ENCODE peak calls at places on chromosome 13, in five cellular contexts. One of them, this sample, is unnamed. For H3K4me1, the result is how much of the 10 kb centered on the place peaks cover.

GRCh38 chr13:81639984-81640582 is 1299.2 kb upstream of the SPRY2 start:
- DNase-seq in psoas muscle: no peak
- DNase-seq in adrenal gland: no peak
- DNase-seq in heart left ventricle: no peak
- DNase-seq in fibroblast of lung: no peak
- DNase-seq in this sample: no peak

GRCh38 chr13:54337526-54337925 is 1308.9 kb downstream of the OLFM4 start:
- DNase-seq in adrenal gland: no peak
- DNase-seq in psoas muscle: no peak
- DNase-seq in heart left ventricle: no peak
- DNase-seq in fibroblast of lung: no peak
- DNase-seq in this sample: no peak

GRCh38 chr13:99150575-99151370 is 49.9 kb upstream of the UBAC2 start:
- DNase-seq in heart left ventricle: no peak
- DNase-seq in adrenal gland: no peak
- DNase-seq in psoas muscle: no peak
- DNase-seq in fibroblast of lung: peak
- DNase-seq in this sample: peak

GRCh38 chr13:74576504-74576903 is 442.3 kb upstream of the KLF12 start:
- DNase-seq in psoas muscle: no peak
- DNase-seq in heart left ventricle: no peak
- DNase-seq in adrenal gland: no peak
- DNase-seq in fibroblast of lung: no peak
- DNase-seq in this sample: no peak

GRCh38 chr13:49539746-49540145 is 44.0 kb downstream of the PHF11 start:
- DNase-seq in fibroblast of lung: no peak
- DNase-seq in psoas muscle: no peak
- DNase-seq in heart left ventricle: no peak
- DNase-seq in adrenal gland: no peak
- DNase-seq in this sample: no peak

GRCh38 chr13:53004605-53005004 is 24.0 kb upstream of the OLFM4 start:
- DNase-seq in adrenal gland: no peak
- DNase-seq in heart left ventricle: no peak
- DNase-seq in fibroblast of lung: no peak
- DNase-seq in psoas muscle: no peak
- DNase-seq in this sample: no peak

GRCh38 chr13:99969934-99970760 is 1.4 kb downstream of the ZIC5 start:
- DNase-seq in adrenal gland: no peak
- DNase-seq in fibroblast of lung: peak
- DNase-seq in psoas muscle: no peak
- DNase-seq in heart left ventricle: no peak
- DNase-seq in this sample: no peak

GRCh38 chr13:76879211-76879875 is 6.9 kb downstream of the KCTD12 start:
- DNase-seq in fibroblast of lung: peak
- DNase-seq in heart left ventricle: peak
- DNase-seq in psoas muscle: peak
- DNase-seq in adrenal gland: peak
- DNase-seq in this sample: peak

GRCh38 chr13:45297456-45298205 is 43.4 kb downstream of the TPT1 start:
- DNase-seq in heart left ventricle: no peak
- DNase-seq in adrenal gland: no peak
- DNase-seq in fibroblast of lung: no peak
- DNase-seq in psoas muscle: no peak
- DNase-seq in this sample: no peak

GRCh38 chr13:73090116-73090811 is 31.5 kb downstream of the KLF5 start:
- DNase-seq in heart left ventricle: no peak
- DNase-seq in psoas muscle: no peak
- DNase-seq in adrenal gland: no peak
- DNase-seq in fibroblast of lung: peak
- DNase-seq in this sample: peak

GRCh38 chr13:100235311-100235901 is 146.5 kb downstream of the PCCA start:
- DNase-seq in heart left ventricle: no peak
- DNase-seq in psoas muscle: no peak
- DNase-seq in fibroblast of lung: peak
- DNase-seq in adrenal gland: no peak
- DNase-seq in this sample: no peak

GRCh38 chr13:25966086-25966485 is 85.7 kb downstream of the SHISA2 start:
- DNase-seq in adrenal gland: peak
- DNase-seq in fibroblast of lung: peak
- DNase-seq in psoas muscle: no peak
- DNase-seq in heart left ventricle: no peak
- DNase-seq in this sample: no peak

GRCh38 chr13:57673197-57673596 is 41.7 kb downstream of the PCDH17 start:
- DNase-seq in psoas muscle: no peak
- DNase-seq in fibroblast of lung: no peak
- DNase-seq in heart left ventricle: no peak
- DNase-seq in adrenal gland: no peak
- DNase-seq in this sample: no peak

GRCh38 chr13:42859760-42860159 is 78.4 kb downstream of the FAM216B start:
- DNase-seq in fibroblast of lung: no peak
- DNase-seq in psoas muscle: no peak
- DNase-seq in adrenal gland: no peak
- DNase-seq in heart left ventricle: no peak
- DNase-seq in this sample: no peak

DNA sequence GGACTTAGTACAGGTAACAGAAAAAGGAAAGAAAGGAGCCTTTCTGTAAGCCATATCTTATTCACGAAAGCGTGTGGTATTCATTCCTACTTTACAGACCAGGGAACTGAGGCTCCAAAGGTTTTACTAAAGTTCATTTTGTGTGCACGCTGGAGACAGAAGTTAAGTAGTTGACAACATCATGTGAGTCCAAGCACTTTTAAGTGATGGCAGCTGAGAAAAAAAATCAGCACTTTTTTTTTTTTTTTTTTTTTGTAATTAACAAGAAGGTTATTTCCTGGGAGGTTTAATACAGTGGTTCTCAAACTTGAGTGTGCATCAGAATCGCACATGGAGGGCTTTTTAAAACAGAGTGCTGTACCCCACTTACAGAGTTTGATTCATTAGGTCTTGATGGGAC is 2.0 kb downstream of the DNAJC3 start:
- DNase-seq in fibroblast of lung: no peak
- DNase-seq in heart left ventricle: no peak
- DNase-seq in psoas muscle: no peak
- DNase-seq in adrenal gland: no peak
- DNase-seq in this sample: no peak
- H3K4me1 ChIP-seq in fibroblast of lung: under half
- H3K4me1 ChIP-seq in heart left ventricle: half or more
- H3K4me1 ChIP-seq in psoas muscle: half or more
- H3K4me1 ChIP-seq in adrenal gland: under half
- H3K4me1 ChIP-seq in this sample: under half

DNA sequence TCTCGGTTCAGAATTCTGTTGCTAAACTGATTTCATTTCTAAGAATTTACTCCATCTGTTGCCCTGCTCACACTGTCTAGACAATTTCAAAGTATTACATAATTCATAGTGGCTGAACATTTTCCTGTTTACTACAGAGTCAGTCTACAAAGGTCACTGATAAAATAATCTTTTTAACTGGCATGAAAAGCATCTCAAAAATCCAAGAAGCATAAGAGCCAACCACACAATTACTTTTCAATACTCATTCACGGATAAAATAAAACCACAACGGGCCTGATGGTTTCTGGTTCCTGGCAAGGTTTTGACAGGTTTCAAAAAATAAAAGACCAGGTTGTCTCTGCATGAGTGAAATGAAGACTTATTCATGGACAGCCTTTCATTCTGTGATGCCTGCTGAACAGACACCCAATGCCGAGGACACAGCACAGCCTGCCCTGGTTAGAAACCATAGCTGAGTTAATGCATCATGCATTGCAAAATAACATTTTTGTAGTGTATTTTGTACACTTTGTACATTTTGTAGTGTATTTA is 88.6 kb upstream of the IRS2 start:
- DNase-seq in psoas muscle: no peak
- DNase-seq in adrenal gland: no peak
- DNase-seq in fibroblast of lung: peak
- DNase-seq in heart left ventricle: no peak
- DNase-seq in this sample: no peak
- H3K4me1 ChIP-seq in psoas muscle: under half
- H3K4me1 ChIP-seq in adrenal gland: under half
- H3K4me1 ChIP-seq in fibroblast of lung: under half
- H3K4me1 ChIP-seq in heart left ventricle: under half
- H3K4me1 ChIP-seq in this sample: under half

DNA sequence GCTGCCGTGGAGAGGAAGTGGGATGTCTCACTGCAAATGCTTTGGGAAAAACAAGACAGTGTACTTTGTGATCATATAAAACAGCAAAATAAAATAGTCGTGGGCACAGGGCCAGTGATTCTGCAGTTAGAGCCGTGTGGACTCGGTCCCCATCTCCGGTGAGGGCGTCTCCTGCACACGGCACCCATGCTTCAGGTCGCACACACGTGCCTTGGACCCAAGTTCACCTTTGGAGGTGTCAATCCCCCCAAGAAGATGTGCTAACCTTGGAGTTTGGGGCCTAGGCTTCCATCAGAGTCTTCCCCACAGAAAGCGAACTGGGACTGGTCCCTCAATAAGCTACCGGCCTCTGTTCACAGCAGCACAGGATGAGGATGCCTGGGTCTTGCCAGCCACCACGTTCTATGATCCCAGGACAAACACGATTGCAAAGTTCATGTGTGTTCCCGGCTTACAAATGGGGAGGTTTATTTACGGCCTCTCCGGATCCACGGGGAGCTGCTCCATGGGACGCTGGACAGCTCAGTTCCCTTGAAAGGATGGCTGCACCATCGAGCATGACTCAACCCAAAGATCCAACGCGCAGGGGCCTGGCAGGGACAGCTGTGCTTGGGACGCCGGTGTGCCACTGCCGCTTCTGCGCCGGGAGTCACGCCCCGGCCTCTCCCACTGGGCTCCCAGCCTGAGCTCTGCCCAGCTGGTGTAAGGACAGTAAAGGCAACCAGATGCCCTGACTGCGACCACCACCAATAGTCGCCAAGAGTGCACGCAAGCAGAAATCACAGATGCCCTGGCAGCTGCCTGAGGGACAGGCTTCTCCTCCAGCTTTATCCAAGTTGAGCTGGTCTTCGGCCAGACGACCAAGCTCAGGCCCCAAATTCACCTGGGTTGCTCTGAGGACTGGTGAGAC is 8.6 kb downstream of the GAS6 start:
- DNase-seq in heart left ventricle: peak
- DNase-seq in fibroblast of lung: no peak
- DNase-seq in adrenal gland: no peak
- DNase-seq in psoas muscle: peak
- DNase-seq in this sample: no peak
- H3K4me1 ChIP-seq in heart left ventricle: half or more
- H3K4me1 ChIP-seq in fibroblast of lung: under half
- H3K4me1 ChIP-seq in adrenal gland: half or more
- H3K4me1 ChIP-seq in psoas muscle: half or more
- H3K4me1 ChIP-seq in this sample: under half

DNA sequence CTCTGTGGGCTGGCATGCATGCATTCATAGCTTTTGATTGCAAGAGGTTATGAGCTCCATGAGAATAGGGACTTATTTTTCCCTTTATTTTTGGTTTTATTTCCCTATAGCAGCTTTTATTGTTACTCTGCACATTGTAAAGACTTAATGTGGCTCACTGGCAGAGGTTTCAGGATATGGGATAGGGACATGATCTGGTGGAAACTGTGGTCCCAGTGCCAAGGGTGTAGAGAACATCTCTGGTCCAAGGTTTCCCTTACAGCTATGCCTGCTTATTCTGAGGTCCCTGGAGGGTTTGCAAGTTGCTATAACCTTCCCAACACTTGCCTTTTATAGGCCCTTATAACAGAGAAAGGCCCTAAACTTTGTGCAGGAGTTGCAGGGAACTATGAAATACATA is 33.6 kb downstream of the LMO7 start:
- DNase-seq in psoas muscle: no peak
- DNase-seq in heart left ventricle: no peak
- DNase-seq in fibroblast of lung: no peak
- DNase-seq in adrenal gland: no peak
- DNase-seq in this sample: no peak
- H3K4me1 ChIP-seq in psoas muscle: under half
- H3K4me1 ChIP-seq in heart left ventricle: under half
- H3K4me1 ChIP-seq in fibroblast of lung: under half
- H3K4me1 ChIP-seq in adrenal gland: under half
- H3K4me1 ChIP-seq in this sample: under half

GRCh38 chr13:40793339-40793738 is 3.9 kb downstream of the SLC25A15 start:
- DNase-seq in adrenal gland: no peak
- DNase-seq in heart left ventricle: no peak
- DNase-seq in psoas muscle: no peak
- DNase-seq in fibroblast of lung: no peak
- DNase-seq in this sample: no peak

GRCh38 chr13:40798380-40798779 is 9.0 kb downstream of the SLC25A15 start:
- DNase-seq in heart left ventricle: no peak
- DNase-seq in psoas muscle: no peak
- DNase-seq in adrenal gland: no peak
- DNase-seq in fibroblast of lung: no peak
- DNase-seq in this sample: no peak

GRCh38 chr13:40796649-40797048 is 7.2 kb downstream of the SLC25A15 start:
- DNase-seq in heart left ventricle: no peak
- DNase-seq in fibroblast of lung: no peak
- DNase-seq in psoas muscle: no peak
- DNase-seq in adrenal gland: no peak
- DNase-seq in this sample: no peak

GRCh38 chr13:40792284-40793051 is 3.1 kb downstream of the SLC25A15 start:
- DNase-seq in fibroblast of lung: no peak
- DNase-seq in heart left ventricle: no peak
- DNase-seq in psoas muscle: no peak
- DNase-seq in adrenal gland: no peak
- DNase-seq in this sample: no peak

DNA sequence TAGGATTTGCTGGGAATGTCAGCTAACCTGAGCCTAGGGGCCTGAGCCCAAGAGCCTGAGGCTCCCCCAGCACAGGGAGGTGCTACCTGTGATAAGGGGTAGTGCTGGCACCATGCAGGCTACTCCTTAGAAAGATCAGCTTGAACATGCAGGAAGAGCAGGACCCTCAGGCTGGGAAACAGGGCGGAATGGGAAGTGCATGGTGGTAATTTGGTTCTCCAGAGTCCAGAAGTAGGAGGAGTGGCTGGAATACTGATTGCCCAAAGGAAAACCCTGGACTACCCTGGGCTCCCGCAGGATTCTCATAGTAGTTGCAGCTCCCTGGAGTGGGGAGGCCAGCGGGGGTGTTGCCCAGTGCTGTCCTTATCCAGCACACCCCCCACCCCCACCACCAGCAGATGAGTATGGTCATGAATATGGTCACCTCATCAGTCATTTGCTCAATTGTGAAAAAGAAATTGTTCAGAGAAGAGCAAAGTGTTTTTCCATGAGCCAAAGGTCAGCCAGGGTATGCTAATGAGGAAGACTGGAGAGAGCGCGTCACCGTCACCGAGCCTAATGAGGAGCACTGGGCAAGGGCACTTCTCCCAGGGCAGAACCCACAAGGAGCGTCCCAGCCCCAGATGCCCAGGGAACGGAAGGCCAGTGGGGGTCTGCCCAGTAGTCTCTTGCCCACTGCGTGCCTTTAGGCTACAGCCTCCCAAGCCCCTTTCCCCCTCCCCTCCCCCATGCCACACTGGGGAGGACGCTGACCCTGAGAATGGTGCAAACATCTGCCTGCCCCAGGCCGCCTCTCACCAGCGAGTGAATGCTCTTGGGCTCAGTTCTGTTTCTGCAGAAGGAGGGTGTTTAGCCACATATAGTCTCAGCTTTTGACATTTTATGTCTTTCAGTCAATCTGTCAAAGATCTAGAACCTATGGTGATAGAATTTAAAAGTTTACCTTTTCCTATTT is 5.3 kb downstream of the SLC25A15 start:
- DNase-seq in adrenal gland: no peak
- DNase-seq in psoas muscle: no peak
- DNase-seq in fibroblast of lung: no peak
- DNase-seq in heart left ventricle: no peak
- DNase-seq in this sample: no peak
- H3K4me1 ChIP-seq in adrenal gland: under half
- H3K4me1 ChIP-seq in psoas muscle: under half
- H3K4me1 ChIP-seq in fibroblast of lung: under half
- H3K4me1 ChIP-seq in heart left ventricle: under half
- H3K4me1 ChIP-seq in this sample: under half

GRCh38 chr13:110236831-110237261 is 70.1 kb downstream of the COL4A1 start:
- DNase-seq in adrenal gland: no peak
- DNase-seq in fibroblast of lung: no peak
- DNase-seq in psoas muscle: peak
- DNase-seq in heart left ventricle: peak
- DNase-seq in this sample: no peak
- H3K4me1 ChIP-seq in adrenal gland: under half
- H3K4me1 ChIP-seq in fibroblast of lung: under half
- H3K4me1 ChIP-seq in psoas muscle: under half
- H3K4me1 ChIP-seq in heart left ventricle: half or more
- H3K4me1 ChIP-seq in this sample: under half

This sample was measured in foreskin keratinocyte.